ENCODE peak calls at places on chromosomes 7 and 10, in seven cellular contexts. K is DMS79 treated with DMSO at 0.1 percent for 48 hours; G is erythroblast; M is activated CD4-positive, CD25-positive, alpha-beta regulatory T cell; R is activated CD8-positive, alpha-beta T cell treated with anti-CD3 and anti-CD28 coated beads, Interleukin-2, amount 10 ng/mL, durations not matched to agents 7 days and 5 days; N is HEK293T; F is thoracic aorta. T is an unnamed sample.

GRCh38 chr7:128697301-128697905 is 25.3 kb downstream of the GARIN1A start:
- DNase-seq in N (no peak), R (peak; percentile 74), G (peak; percentile 58), F (no peak), K (no peak), M (no peak), T (no peak)

GRCh38 chr10:72116372-72116771 is 28.0 kb upstream of the SPOCK2 start:
- DNase-seq in R (no peak), K (no peak), G (no peak), N (no peak), M (no peak), F (no peak), T (no peak)

GRCh38 chr7:121002755-121003114 is 14.2 kb downstream of the CPED1 start:
- DNase-seq in R (no peak), F (no peak), K (no peak), G (no peak), M (no peak), N (no peak), T (no peak)

GRCh38 chr7:157002819-157003421 is 7.5 kb downstream of the MNX1 start:
- DNase-seq in R (no peak), K (no peak), M (no peak), G (no peak), N (no peak), F (no peak), T (no peak)

GRCh38 chr10:44733743-44734488 is 177.2 kb upstream of the TMEM72 start:
- DNase-seq in R (no peak), F (no peak), M (no peak), K (no peak), G (no peak), N (no peak), T (peak; percentile 5)

GRCh38 chr10:100837300-100837699 is 75.5 kb upstream of the SLF2 start:
- DNase-seq in K (no peak), F (no peak), R (no peak), N (no peak), G (no peak), M (no peak), T (no peak)

GRCh38 chr7:117673839-117674238 is 194.0 kb downstream of the CFTR start:
- DNase-seq in R (no peak), G (no peak), M (no peak), F (no peak), N (no peak), K (peak; percentile 56), T (peak; percentile 59)

GRCh38 chr7:83547526-83547925 is 101.4 kb downstream of the SEMA3E start:
- DNase-seq in N (peak; percentile 19), F (no peak), R (no peak), M (no peak), G (peak; percentile 5), K (peak; percentile 85), T (peak; percentile 18)

GRCh38 chr10:22911889-22912762 is 15.7 kb upstream of the ARMC3 start:
- DNase-seq in K (peak; percentile 80), N (peak; percentile 60), R (no peak), M (no peak), F (no peak), G (no peak), T (peak; percentile 77)

GRCh38 chr7:44103941-44104879 is at the start of gene AEBP1:
- DNase-seq in N (no peak), M (no peak), F (no peak), K (peak; percentile 48), R (peak; percentile 49), G (no peak), T (peak; percentile 7)

GRCh38 chr10:117675516-117675915 is 133.0 kb downstream of the EMX2 start:
- DNase-seq in K (no peak), M (no peak), N (no peak), F (no peak), R (no peak), G (no peak), T (no peak)

GRCh38 chr10:3514691-3515090 is 270.3 kb downstream of the KLF6 start:
- DNase-seq in R (no peak), K (no peak), F (no peak), M (no peak), N (no peak), G (no peak), T (no peak)

GRCh38 chr10:124648738-124649137 is 95.4 kb downstream of the FAM53B start:
- DNase-seq in G (peak; percentile 94), K (peak; percentile 72), M (no peak), R (peak; percentile 69), N (no peak), F (no peak), T (peak; percentile 89)

GRCh38 chr7:31100445-31100844 is 48.3 kb downstream of the ADCYAP1R1 start:
- DNase-seq in N (no peak), F (no peak), R (no peak), M (no peak), G (no peak), K (no peak), T (no peak)

GRCh38 chr10:132113766-132114365 is 48.1 kb downstream of the JAKMIP3 start:
- DNase-seq in K (no peak), N (no peak), G (no peak), M (no peak), F (no peak), R (no peak), T (no peak)

T was measured in OCI-M1.